ENCODE peak calls at places on chromosome 5, in eight cellular contexts. One of them, this sample, is unnamed.
A peak's percentile ranks its signal among the peaks of the same experiment; 100 is the strongest.

GRCh38 chr5:103228056-103228455 is 30.5 kb upstream of the MACIR start:
- DNase-seq in neuronal stem cell: no peak
- DNase-seq in heart left ventricle: no peak
- DNase-seq in A549: no peak
- DNase-seq in kidney: no peak
- DNase-seq in GM23248: peak; percentile 40
- DNase-seq in left ventricle myocardium inferior: no peak
- DNase-seq in fibroblast of mammary gland: no peak
- DNase-seq in this sample: no peak

GRCh38 chr5:93717162-93717561 is 24.2 kb downstream of the POU5F2 start:
- DNase-seq in A549: no peak
- DNase-seq in left ventricle myocardium inferior: no peak
- DNase-seq in GM23248: peak; percentile 56
- DNase-seq in neuronal stem cell: no peak
- DNase-seq in heart left ventricle: no peak
- DNase-seq in fibroblast of mammary gland: peak; percentile 28
- DNase-seq in kidney: no peak
- DNase-seq in this sample: no peak

GRCh38 chr5:177454397-177455035 is 7.9 kb downstream of the PRR7 start:
- DNase-seq in GM23248: peak; percentile 92
- DNase-seq in A549: peak; percentile 99
- DNase-seq in kidney: peak; percentile 96
- DNase-seq in left ventricle myocardium inferior: peak; percentile 91
- DNase-seq in neuronal stem cell: peak; percentile 92
- DNase-seq in fibroblast of mammary gland: peak; percentile 84
- DNase-seq in heart left ventricle: peak; percentile 92
- DNase-seq in this sample: no peak

GRCh38 chr5:179732918-179733763 is 519 bp downstream of the MAML1 start:
- DNase-seq in kidney: peak; percentile 81
- DNase-seq in neuronal stem cell: peak; percentile 12
- DNase-seq in fibroblast of mammary gland: peak; percentile 30
- DNase-seq in A549: peak; percentile 30
- DNase-seq in GM23248: peak; percentile 68
- DNase-seq in heart left ventricle: peak; percentile 39
- DNase-seq in left ventricle myocardium inferior: peak; percentile 34
- DNase-seq in this sample: no peak

GRCh38 chr5:17129093-17129492 is 88.3 kb upstream of the BASP1 start:
- DNase-seq in fibroblast of mammary gland: peak; percentile 51
- DNase-seq in left ventricle myocardium inferior: no peak
- DNase-seq in kidney: no peak
- DNase-seq in A549: no peak
- DNase-seq in neuronal stem cell: no peak
- DNase-seq in GM23248: no peak
- DNase-seq in heart left ventricle: no peak
- DNase-seq in this sample: no peak

GRCh38 chr5:43432486-43433365 is 20.5 kb upstream of the CCL28 start:
- DNase-seq in fibroblast of mammary gland: peak; percentile 86
- DNase-seq in heart left ventricle: peak; percentile 28
- DNase-seq in GM23248: peak; percentile 50
- DNase-seq in left ventricle myocardium inferior: peak; percentile 66
- DNase-seq in neuronal stem cell: no peak
- DNase-seq in kidney: peak; percentile 92
- DNase-seq in A549: peak; percentile 49
- DNase-seq in this sample: peak; percentile 64

GRCh38 chr5:163773181-163773580 is 267.8 kb downstream of the MAT2B start:
- DNase-seq in heart left ventricle: no peak
- DNase-seq in A549: no peak
- DNase-seq in neuronal stem cell: no peak
- DNase-seq in fibroblast of mammary gland: no peak
- DNase-seq in left ventricle myocardium inferior: no peak
- DNase-seq in GM23248: no peak
- DNase-seq in kidney: no peak
- DNase-seq in this sample: no peak

GRCh38 chr5:9046756-9047481 is 499.0 kb downstream of the SEMA5A start:
- DNase-seq in fibroblast of mammary gland: peak; percentile 97
- DNase-seq in A549: no peak
- DNase-seq in neuronal stem cell: no peak
- DNase-seq in heart left ventricle: no peak
- DNase-seq in GM23248: peak; percentile 93
- DNase-seq in kidney: no peak
- DNase-seq in left ventricle myocardium inferior: no peak
- DNase-seq in this sample: no peak

GRCh38 chr5:93620487-93621339 is 37.7 kb downstream of the NR2F1 start:
- DNase-seq in left ventricle myocardium inferior: peak; percentile 61
- DNase-seq in heart left ventricle: peak; percentile 68
- DNase-seq in GM23248: peak; percentile 85
- DNase-seq in neuronal stem cell: peak; percentile 76
- DNase-seq in fibroblast of mammary gland: peak; percentile 63
- DNase-seq in kidney: peak; percentile 89
- DNase-seq in A549: peak; percentile 47
- DNase-seq in this sample: no peak

GRCh38 chr5:1446602-1447343 is 1.5 kb upstream of the SLC6A3 start:
- DNase-seq in fibroblast of mammary gland: no peak
- DNase-seq in GM23248: no peak
- DNase-seq in A549: no peak
- DNase-seq in left ventricle myocardium inferior: no peak
- DNase-seq in kidney: peak; percentile 61
- DNase-seq in neuronal stem cell: no peak
- DNase-seq in heart left ventricle: no peak
- DNase-seq in this sample: no peak

GRCh38 chr5:1445895-1446601 is 808 bp upstream of the SLC6A3 start:
- DNase-seq in left ventricle myocardium inferior: no peak
- DNase-seq in neuronal stem cell: no peak
- DNase-seq in kidney: peak; percentile 68
- DNase-seq in GM23248: peak; percentile 36
- DNase-seq in heart left ventricle: peak; percentile 18
- DNase-seq in fibroblast of mammary gland: no peak
- DNase-seq in A549: no peak
- DNase-seq in this sample: no peak

GRCh38 chr5:1449081-1449630 is 3.9 kb upstream of the SLC6A3 start:
- DNase-seq in A549: no peak
- DNase-seq in heart left ventricle: no peak
- DNase-seq in left ventricle myocardium inferior: no peak
- DNase-seq in neuronal stem cell: no peak
- DNase-seq in GM23248: no peak
- DNase-seq in fibroblast of mammary gland: no peak
- DNase-seq in kidney: peak; percentile 7
- DNase-seq in this sample: no peak

GRCh38 chr5:1448511-1449011 is 3.3 kb upstream of the SLC6A3 start:
- DNase-seq in fibroblast of mammary gland: no peak
- DNase-seq in neuronal stem cell: no peak
- DNase-seq in kidney: peak; percentile 12
- DNase-seq in GM23248: no peak
- DNase-seq in left ventricle myocardium inferior: no peak
- DNase-seq in heart left ventricle: no peak
- DNase-seq in A549: no peak
- DNase-seq in this sample: no peak

GRCh38 chr5:1447772-1448361 is 2.6 kb upstream of the SLC6A3 start:
- DNase-seq in GM23248: no peak
- DNase-seq in left ventricle myocardium inferior: no peak
- DNase-seq in heart left ventricle: no peak
- DNase-seq in A549: no peak
- DNase-seq in neuronal stem cell: no peak
- DNase-seq in kidney: peak; percentile 68
- DNase-seq in fibroblast of mammary gland: no peak
- DNase-seq in this sample: no peak
- H3K4me3 ChIP-seq in GM23248: no peak overlapping the region
- H3K4me3 ChIP-seq in left ventricle myocardium inferior: no peak overlapping the region
- H3K4me3 ChIP-seq in heart left ventricle: no peak overlapping the region
- H3K4me3 ChIP-seq in A549: no peak overlapping the region
- H3K4me3 ChIP-seq in neuronal stem cell: no peak overlapping the region
- H3K4me3 ChIP-seq in kidney: no peak overlapping the region
- H3K4me3 ChIP-seq in fibroblast of mammary gland: no peak overlapping the region
- H3K4me3 ChIP-seq in this sample: no peak overlapping the region

DNA sequence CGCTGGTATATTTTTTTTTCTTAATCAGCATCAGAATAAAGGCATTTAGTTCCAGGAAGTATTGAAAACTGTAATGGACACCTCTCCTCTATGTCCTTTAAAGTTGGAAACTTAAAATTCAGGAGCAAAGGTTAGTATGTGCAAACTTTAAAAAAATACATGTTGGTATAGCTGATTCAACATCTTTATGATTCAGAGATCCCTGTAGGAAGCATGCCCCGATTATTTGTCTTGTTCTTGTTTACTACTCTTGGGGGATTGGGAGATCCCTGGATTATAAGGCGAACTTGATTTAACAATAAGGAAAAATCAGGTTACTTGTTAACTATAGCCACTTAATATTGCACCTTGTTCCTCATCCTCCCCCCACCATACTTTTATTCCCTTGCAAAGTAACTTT is 1.7 kb downstream of the F2RL1 start:
- DNase-seq in neuronal stem cell: no peak
- DNase-seq in kidney: no peak
- DNase-seq in GM23248: no peak
- DNase-seq in left ventricle myocardium inferior: no peak
- DNase-seq in fibroblast of mammary gland: peak; percentile 39
- DNase-seq in heart left ventricle: no peak
- DNase-seq in A549: peak; percentile 28
- DNase-seq in this sample: no peak
- H3K4me3 ChIP-seq in neuronal stem cell: no peak overlapping the region
- H3K4me3 ChIP-seq in kidney: peak overlapping the region; percentile 73
- H3K4me3 ChIP-seq in GM23248: no peak overlapping the region
- H3K4me3 ChIP-seq in left ventricle myocardium inferior: peak overlapping the region; percentile 74
- H3K4me3 ChIP-seq in fibroblast of mammary gland: peak overlapping the region; percentile 72
- H3K4me3 ChIP-seq in heart left ventricle: peak overlapping the region; percentile 64
- H3K4me3 ChIP-seq in A549: peak overlapping the region; percentile 88
- H3K4me3 ChIP-seq in this sample: peak overlapping the region; percentile 91

DNA sequence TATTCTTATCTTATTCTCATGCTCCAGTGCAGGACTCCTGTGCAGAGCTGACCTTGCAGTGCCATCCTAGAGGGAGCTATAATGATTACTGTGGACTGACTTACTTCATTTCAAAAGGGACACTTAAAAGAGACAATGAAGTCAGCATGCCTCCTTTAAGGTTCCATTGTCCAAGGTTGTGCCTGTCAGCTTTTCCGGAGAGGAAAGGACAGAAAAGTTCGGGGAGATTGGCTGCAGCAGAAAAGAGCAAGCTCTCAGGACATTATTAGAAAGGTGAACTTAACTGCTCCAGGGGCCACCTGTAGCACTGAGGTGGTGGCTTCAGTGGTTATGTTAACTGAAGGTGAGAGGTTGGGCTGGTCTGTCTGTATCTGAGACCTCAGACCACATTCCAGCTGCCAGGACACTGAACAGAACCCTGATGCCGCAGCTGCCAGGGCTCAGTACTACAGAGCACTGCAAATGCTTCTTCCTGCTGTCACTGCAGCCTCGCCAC is 112.9 kb downstream of the ST8SIA4 start:
- DNase-seq in left ventricle myocardium inferior: no peak
- DNase-seq in fibroblast of mammary gland: no peak
- DNase-seq in GM23248: no peak
- DNase-seq in heart left ventricle: no peak
- DNase-seq in A549: no peak
- DNase-seq in kidney: no peak
- DNase-seq in neuronal stem cell: peak; percentile 38
- DNase-seq in this sample: no peak
- H3K4me3 ChIP-seq in left ventricle myocardium inferior: no peak overlapping the region
- H3K4me3 ChIP-seq in fibroblast of mammary gland: no peak overlapping the region
- H3K4me3 ChIP-seq in GM23248: no peak overlapping the region
- H3K4me3 ChIP-seq in heart left ventricle: no peak overlapping the region
- H3K4me3 ChIP-seq in A549: no peak overlapping the region
- H3K4me3 ChIP-seq in kidney: no peak overlapping the region
- H3K4me3 ChIP-seq in neuronal stem cell: no peak overlapping the region
- H3K4me3 ChIP-seq in this sample: no peak overlapping the region

DNA sequence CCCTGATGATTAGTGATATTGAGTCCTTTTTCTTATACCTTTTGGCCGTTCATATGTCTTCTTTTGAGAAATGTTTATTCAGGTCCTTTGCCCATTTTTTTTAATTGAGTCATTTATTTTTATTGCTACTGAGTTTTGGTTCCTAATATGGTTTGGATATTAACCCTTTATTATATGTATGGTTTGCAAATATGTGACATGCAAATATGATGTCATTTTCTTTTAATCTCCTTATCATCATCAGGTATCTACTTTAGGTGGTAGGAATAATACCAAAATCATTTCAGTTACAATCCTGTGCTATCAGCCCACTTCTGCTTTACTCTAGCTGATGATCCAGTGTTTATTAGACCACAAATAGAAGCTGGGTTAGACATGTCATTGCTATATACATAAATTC is 102.3 kb upstream of the TRPC7 start:
- DNase-seq in GM23248: no peak
- DNase-seq in neuronal stem cell: no peak
- DNase-seq in A549: no peak
- DNase-seq in left ventricle myocardium inferior: no peak
- DNase-seq in fibroblast of mammary gland: no peak
- DNase-seq in kidney: no peak
- DNase-seq in heart left ventricle: no peak
- DNase-seq in this sample: no peak
- H3K4me3 ChIP-seq in GM23248: no peak overlapping the region
- H3K4me3 ChIP-seq in neuronal stem cell: no peak overlapping the region
- H3K4me3 ChIP-seq in A549: no peak overlapping the region
- H3K4me3 ChIP-seq in left ventricle myocardium inferior: no peak overlapping the region
- H3K4me3 ChIP-seq in fibroblast of mammary gland: peak overlapping the region; percentile 45
- H3K4me3 ChIP-seq in kidney: no peak overlapping the region
- H3K4me3 ChIP-seq in heart left ventricle: no peak overlapping the region
- H3K4me3 ChIP-seq in this sample: no peak overlapping the region

GRCh38 chr5:1724822-1725602 is 74.6 kb downstream of the MRPL36 start:
- DNase-seq in left ventricle myocardium inferior: no peak
- DNase-seq in heart left ventricle: no peak
- DNase-seq in fibroblast of mammary gland: peak; percentile 9
- DNase-seq in kidney: peak; percentile 64
- DNase-seq in A549: no peak
- DNase-seq in neuronal stem cell: no peak
- DNase-seq in GM23248: no peak
- DNase-seq in this sample: no peak
- H3K4me3 ChIP-seq in left ventricle myocardium inferior: peak overlapping the region; percentile 9
- H3K4me3 ChIP-seq in heart left ventricle: no peak overlapping the region
- H3K4me3 ChIP-seq in fibroblast of mammary gland: no peak overlapping the region
- H3K4me3 ChIP-seq in kidney: no peak overlapping the region
- H3K4me3 ChIP-seq in A549: no peak overlapping the region
- H3K4me3 ChIP-seq in neuronal stem cell: peak overlapping the region; percentile 46
- H3K4me3 ChIP-seq in GM23248: no peak overlapping the region
- H3K4me3 ChIP-seq in this sample: no peak overlapping the region

This sample was measured in LNCaP clone FGC.